ENCODE peak calls at places on chromosomes 16 and 17, in seven cellular contexts. R, E, C, T, B, Z and K are unnamed samples.

GRCh38 chr16:57277586-57277985 is 6.9 kb downstream of the PLLP start:
- DNase-seq in Z (no peak), T (no peak), E (no peak), R (no peak), C (peak), B (peak), K (no peak)

GRCh38 chr17:43176119-43176570 is 5.1 kb downstream of the NBR1 start:
- DNase-seq in C (no peak), T (no peak), R (no peak), E (no peak), Z (no peak), B (no peak), K (no peak)

GRCh38 chr16:90032664-90033346 is 13.5 kb upstream of the DBNDD1 start:
- DNase-seq in C (peak), R (no peak), B (peak), E (no peak), Z (no peak), T (no peak), K (no peak)

GRCh38 chr16:53372942-53373871 is 61.1 kb upstream of the RBL2 start:
- DNase-seq in C (no peak), T (no peak), Z (peak), B (no peak), R (peak), E (no peak), K (peak)

GRCh38 chr17:27997044-27997401 is 45.5 kb upstream of the NLK start:
- DNase-seq in Z (no peak), E (no peak), C (no peak), T (no peak), B (no peak), R (no peak), K (no peak)

GRCh38 chr16:58615280-58615679 is 14.3 kb downstream of the CNOT1 start:
- DNase-seq in T (no peak), R (no peak), Z (no peak), C (peak), E (no peak), B (peak), K (no peak)

GRCh38 chr17:41737680-41738023 is 3.2 kb upstream of the HAP1 start:
- DNase-seq in T (no peak), C (no peak), Z (no peak), B (no peak), R (no peak), E (no peak), K (no peak)

GRCh38 chr17:31074772-31075538 is 19.8 kb upstream of the NF1 start:
- DNase-seq in Z (no peak), R (no peak), B (peak), E (no peak), T (no peak), C (no peak), K (no peak)

GRCh38 chr16:56068314-56068713 is 123.0 kb upstream of the GNAO1 start:
- DNase-seq in C (no peak), B (no peak), Z (no peak), T (no peak), E (no peak), R (no peak), K (no peak)
- H3K4me3 ChIP-seq in C (no peak), B (no peak), Z (no peak), T (no peak), E (no peak), R (no peak), K (no peak)

GRCh38 chr17:74380959-74381808 is 13.9 kb downstream of the GPR142 start:
- DNase-seq in T (no peak), C (no peak), Z (no peak), R (no peak), E (no peak), B (no peak), K (no peak)
- H3K27ac ChIP-seq in T (peak), C (no peak), Z (no peak), R (no peak), E (peak), B (no peak), K (no peak)

GRCh38 chr17:64218066-64218465 is 45.0 kb downstream of the TEX2 start:
- DNase-seq in C (no peak), R (no peak), B (no peak), T (no peak), Z (no peak), E (no peak), K (no peak)
- H3K4me3 ChIP-seq in C (no peak), R (no peak), B (no peak), T (no peak), Z (no peak), E (no peak), K (no peak)

GRCh38 chr16:2532494-2533141 is 1.4 kb upstream of the CEMP1 start:
- DNase-seq in R (peak), C (peak), B (peak), Z (peak), E (peak), T (peak), K (peak)

GRCh38 chr16:2531696-2532493 is 687 bp upstream of the CEMP1 start:
- DNase-seq in E (peak), T (peak), Z (peak), B (peak), C (peak), R (peak), K (peak)

GRCh38 chr16:2535644-2536021 is 2.2 kb upstream of the PDPK1 start:
- DNase-seq in T (no peak), E (peak), C (peak), Z (no peak), R (peak), B (peak), K (no peak)

GRCh38 chr16:2531371-2531695 is at the start of gene CEMP1:
- DNase-seq in E (no peak), C (no peak), R (no peak), Z (no peak), T (no peak), B (no peak), K (no peak)

DNA sequence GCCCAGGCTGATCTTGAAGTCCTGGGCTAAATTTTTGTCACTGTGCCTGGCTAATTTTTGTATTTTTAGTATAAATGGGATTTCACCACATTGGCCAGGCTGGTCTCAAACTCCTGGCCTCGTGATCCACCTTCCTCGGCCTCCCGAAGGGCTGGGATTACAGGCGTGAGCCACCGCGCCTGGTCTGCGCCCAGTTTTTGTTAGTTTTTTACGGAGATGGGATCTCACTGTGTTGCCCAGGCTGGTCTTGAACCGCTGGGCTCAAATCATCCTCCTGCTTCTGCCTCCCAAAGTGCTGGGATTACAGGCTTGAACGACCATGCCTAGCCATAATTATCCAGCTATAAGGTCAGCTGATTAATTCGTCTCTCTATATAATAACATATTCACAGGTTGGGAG is 2.7 kb upstream of the CEMP1 start:
- DNase-seq in C (no peak), Z (no peak), R (peak), B (no peak), T (no peak), E (no peak), K (no peak)
- H3K27ac ChIP-seq in C (no peak), Z (no peak), R (no peak), B (no peak), T (peak), E (no peak), K (no peak)